ENCODE peak calls at places on chromosomes 12 and 14, in ten cellular contexts. W is WERI-Rb-1, C is astrocyte of the spinal cord, T is mesothelial cell of epicardium, N is Calu3, V is MCF 10A, J is mucosa of descending colon, K is GM06990, O is choroid plexus epithelial cell, E is heart right ventricle. X is an unnamed sample.

GRCh38 chr14:104332634-104333270 is 194.4 kb downstream of the KIF26A start:
- DNase-seq in W (no peak), C (no peak), T (no peak), N (no peak), V (no peak), J (peak), K (no peak), O (no peak), E (no peak), X (no peak)

GRCh38 chr12:75837700-75838099 is 193.9 kb downstream of the PHLDA1 start:
- DNase-seq in W (peak), C (no peak), T (no peak), N (no peak), V (no peak), J (no peak), K (no peak), O (no peak), E (no peak), X (no peak)

GRCh38 chr12:123907021-123907420 is 65.6 kb downstream of the CCDC92 start:
- DNase-seq in W (peak), C (no peak), T (no peak), N (no peak), V (no peak), J (no peak), K (no peak), O (no peak), E (no peak), X (no peak)

GRCh38 chr14:95521001-95521400 is 4.6 kb upstream of the SYNE3 start:
- DNase-seq in W (no peak), C (no peak), T (no peak), N (no peak), V (no peak), J (no peak), K (no peak), O (no peak), E (no peak), X (no peak)

GRCh38 chr12:124630791-124631313 is 63.4 kb upstream of the NCOR2 start:
- DNase-seq in W (no peak), C (no peak), T (no peak), N (no peak), V (no peak), J (no peak), K (no peak), O (peak), E (no peak), X (no peak)

GRCh38 chr14:90060312-90060964 is 1.4 kb upstream of the KCNK13 start:
- DNase-seq in W (peak), C (peak), T (no peak), N (peak), V (peak), J (peak), K (peak), O (peak), E (no peak), X (no peak)

GRCh38 chr14:89444044-89444443 is 27.0 kb upstream of the FOXN3 start:
- DNase-seq in W (no peak), C (peak), T (no peak), N (no peak), V (no peak), J (no peak), K (peak), O (peak), E (no peak), X (no peak)

GRCh38 chr12:112750971-112751370 is 40.6 kb upstream of the RPH3A start:
- DNase-seq in W (no peak), C (no peak), T (no peak), N (no peak), V (no peak), J (no peak), K (no peak), O (no peak), E (no peak), X (no peak)

GRCh38 chr14:22084393-22085281 is 411.0 kb upstream of the OR4E1 start:
- DNase-seq in W (peak), C (peak), T (no peak), N (peak), V (peak), J (no peak), K (peak), O (peak), E (peak), X (no peak)

GRCh38 chr12:89451876-89452275 is 72.7 kb downstream of the GALNT4 start:
- DNase-seq in W (no peak), C (peak), T (no peak), N (peak), V (peak), J (no peak), K (no peak), O (peak), E (peak), X (no peak)

GRCh38 chr12:92509156-92509758 is 193.5 kb upstream of the PLEKHG7 start:
- DNase-seq in W (no peak), C (no peak), T (no peak), N (no peak), V (peak), J (no peak), K (no peak), O (no peak), E (no peak), X (no peak)

DNA sequence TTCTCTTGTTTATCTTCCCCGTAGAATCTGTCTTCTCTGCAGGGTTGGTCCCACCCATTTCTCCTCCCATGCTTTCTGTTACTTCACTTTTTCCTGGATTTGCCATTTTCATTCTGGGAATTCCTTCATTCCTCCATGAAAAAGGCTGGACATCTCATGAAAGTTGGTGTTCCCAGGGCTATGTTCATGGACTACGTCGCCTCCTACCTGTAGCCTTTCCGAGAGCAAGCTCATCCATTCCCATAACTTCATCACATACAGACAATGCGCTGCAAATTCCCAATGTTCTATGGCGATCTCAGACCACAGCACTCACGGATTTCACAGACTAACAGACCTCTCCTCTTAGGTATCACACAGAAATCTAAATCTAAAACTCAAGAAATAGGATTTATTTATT is 217.1 kb downstream of the EXOC5 start:
- DNase-seq in W (peak), C (no peak), T (no peak), N (no peak), V (no peak), J (no peak), K (no peak), O (no peak), E (no peak), X (no peak)
- TF ChIP-seq CTCF in W (peak), C (no peak), T (no peak), N (no peak), V (no peak), J (no peak), K (no peak), O (no peak), E (no peak), X (no peak)

GRCh38 chr14:103136388-103137271 is 13.4 kb downstream of the TNFAIP2 start:
- DNase-seq in W (peak), C (peak), T (no peak), N (no peak), V (peak), J (peak), K (no peak), O (peak), E (no peak), X (no peak)
- TF ChIP-seq CTCF in W (no peak), C (peak), T (no peak), N (no peak), V (no peak), J (no peak), K (no peak), O (peak), E (no peak), X (no peak)

DNA sequence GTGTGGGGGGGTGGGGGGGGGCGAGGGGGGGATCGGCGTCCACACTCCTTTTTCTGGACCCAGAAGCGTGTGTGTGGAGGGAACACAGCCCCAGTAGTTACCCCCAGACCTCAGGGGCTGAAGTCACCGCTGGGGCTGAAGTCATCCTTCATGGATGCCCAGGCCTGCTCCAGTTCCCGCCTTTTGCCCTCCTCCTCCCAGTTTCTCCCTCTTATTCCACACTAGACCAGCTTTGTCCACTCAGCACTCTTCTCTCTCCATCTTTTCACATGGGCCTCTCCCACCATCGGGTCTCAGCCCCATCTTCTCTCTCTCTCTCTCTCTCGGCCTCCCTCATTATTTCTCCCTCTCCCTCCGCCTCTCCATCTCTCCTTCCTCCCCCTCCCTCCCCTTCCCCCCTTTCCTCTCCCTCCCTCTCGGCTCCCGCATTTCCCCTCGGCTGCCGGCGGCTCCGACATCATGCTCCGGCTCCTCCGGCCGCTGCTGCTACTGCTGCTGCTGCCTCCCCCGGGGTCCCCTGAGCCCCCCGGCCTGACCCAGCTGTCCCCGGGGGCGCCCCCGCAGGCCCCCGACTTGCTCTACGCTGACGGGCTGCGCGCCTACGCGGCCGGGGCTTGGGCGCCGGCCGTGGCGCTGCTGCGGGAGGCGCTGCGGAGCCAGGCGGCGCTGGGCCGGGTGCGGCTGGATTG is at the start of gene P3H3:
- DNase-seq in W (peak), C (peak), T (no peak), N (no peak), V (peak), J (no peak), K (no peak), O (peak), E (peak), X (no peak)
- TF ChIP-seq CTCF in W (peak), C (no peak), T (no peak), N (no peak), V (no peak), J (no peak), K (no peak), O (no peak), E (peak), X (no peak)

GRCh38 chr12:1933342-1933992 is 15.0 kb upstream of the CACNA2D4 start:
- DNase-seq in W (peak), C (peak), T (no peak), N (no peak), V (no peak), J (no peak), K (peak), O (peak), E (no peak), X (no peak)
- TF ChIP-seq CTCF in W (peak), C (no peak), T (no peak), N (no peak), V (no peak), J (no peak), K (no peak), O (no peak), E (no peak), X (no peak)

GRCh38 chr12:71353607-71354006 is 86.0 kb upstream of the LGR5 start:
- DNase-seq in W (no peak), C (no peak), T (no peak), N (no peak), V (no peak), J (no peak), K (no peak), O (no peak), E (no peak), X (no peak)
- TF ChIP-seq CTCF in W (no peak), C (no peak), T (no peak), N (no peak), V (no peak), J (no peak), K (no peak), O (no peak), E (no peak), X (no peak)

X was measured in omental fat pad.